ENCODE peak calls at places on chromosomes 12 and 14, in eight cellular contexts. W, V, S, A, N, I, Q and L are unnamed samples.

GRCh38 chr12:1523558-1524050 is 70.8 kb downstream of the FBXL14 start:
- DNase-seq in W (no peak), V (no peak), S (peak), A (no peak), N (no peak), I (no peak), Q (no peak), L (no peak)

GRCh38 chr14:94689218-94689984 is 77.2 kb downstream of the SERPINA3 start:
- DNase-seq in W (peak), V (no peak), S (peak), A (peak), N (no peak), I (peak), Q (peak), L (peak)

GRCh38 chr14:103386632-103387329 is 1.6 kb downstream of the MARK3 start:
- DNase-seq in W (peak), V (no peak), S (peak), A (no peak), N (no peak), I (no peak), Q (no peak), L (peak)

GRCh38 chr12:31600764-31601163 is 9.8 kb upstream of the DENND5B start:
- DNase-seq in W (no peak), V (no peak), S (no peak), A (no peak), N (no peak), I (no peak), Q (no peak), L (no peak)

GRCh38 chr12:62660763-62661162 is 194.1 kb downstream of the MON2 start:
- DNase-seq in W (no peak), V (peak), S (no peak), A (no peak), N (peak), I (no peak), Q (no peak), L (peak)

GRCh38 chr12:47989023-47989417 is 15.3 kb downstream of the COL2A1 start:
- DNase-seq in W (no peak), V (no peak), S (no peak), A (no peak), N (no peak), I (no peak), Q (no peak), L (no peak)

GRCh38 chr14:65330416-65330815 is 82.1 kb upstream of the FUT8 start:
- DNase-seq in W (no peak), V (no peak), S (no peak), A (no peak), N (no peak), I (no peak), Q (no peak), L (no peak)

GRCh38 chr12:108612788-108613282 is 15.0 kb upstream of the TMEM119 start:
- DNase-seq in W (no peak), V (no peak), S (peak), A (no peak), N (no peak), I (no peak), Q (no peak), L (no peak)

GRCh38 chr12:110369992-110370391 is 33.5 kb downstream of the ANAPC7 start:
- DNase-seq in W (no peak), V (no peak), S (no peak), A (no peak), N (no peak), I (no peak), Q (no peak), L (no peak)

GRCh38 chr14:31945701-31946100 is 131.4 kb upstream of the ARHGAP5 start:
- DNase-seq in W (no peak), V (no peak), S (no peak), A (no peak), N (no peak), I (no peak), Q (no peak), L (no peak)

GRCh38 chr14:22558221-22558913 is 30.7 kb downstream of the DAD1 start:
- DNase-seq in W (peak), V (no peak), S (peak), A (no peak), N (no peak), I (no peak), Q (peak), L (no peak)

GRCh38 chr12:51247523-51248206 is 9.0 kb downstream of the DAZAP2 start:
- DNase-seq in W (no peak), V (no peak), S (no peak), A (no peak), N (no peak), I (no peak), Q (no peak), L (no peak)

GRCh38 chr12:84910549-84911241 is 1.9 kb downstream of the SLC6A15 start:
- DNase-seq in W (no peak), V (no peak), S (peak), A (no peak), N (no peak), I (no peak), Q (no peak), L (peak)

GRCh38 chr12:122902854-122903703 is 7.2 kb upstream of the VPS37B start:
- DNase-seq in W (no peak), V (no peak), S (no peak), A (no peak), N (no peak), I (no peak), Q (no peak), L (no peak)

GRCh38 chr14:92890830-92891598 is 31.9 kb upstream of the CHGA start:
- DNase-seq in W (no peak), V (no peak), S (no peak), A (no peak), N (no peak), I (no peak), Q (no peak), L (no peak)

GRCh38 chr12:46401703-46402102 is 29.1 kb upstream of the SLC38A2 start:
- DNase-seq in W (no peak), V (no peak), S (no peak), A (no peak), N (no peak), I (no peak), Q (no peak), L (peak)

GRCh38 chr14:63432888-63433552 is 110.2 kb downstream of the PPP2R5E start:
- DNase-seq in W (no peak), V (no peak), S (no peak), A (no peak), N (no peak), I (no peak), Q (peak), L (no peak)

GRCh38 chr12:116590561-116590960 is 31.4 kb downstream of the MAP1LC3B2 start:
- DNase-seq in W (peak), V (no peak), S (no peak), A (no peak), N (no peak), I (no peak), Q (no peak), L (no peak)

GRCh38 chr14:91985008-91985407 is 37.5 kb upstream of the FBLN5 start:
- DNase-seq in W (no peak), V (peak), S (no peak), A (no peak), N (no peak), I (no peak), Q (no peak), L (peak)

GRCh38 chr12:6632026-6632978 is 3.5 kb downstream of the LPAR5 start:
- DNase-seq in W (peak), V (no peak), S (peak), A (peak), N (no peak), I (no peak), Q (peak), L (no peak)

GRCh38 chr14:39369029-39369428 is 63.2 kb downstream of the FBXO33 start:
- DNase-seq in W (no peak), V (no peak), S (peak), A (no peak), N (no peak), I (peak), Q (no peak), L (no peak)

GRCh38 chr14:37665479-37665878 is 70.0 kb downstream of the TTC6 start:
- DNase-seq in W (no peak), V (no peak), S (no peak), A (no peak), N (no peak), I (no peak), Q (no peak), L (no peak)

GRCh38 chr12:109944975-109945374 is 44.9 kb downstream of the TCHP start:
- DNase-seq in W (no peak), V (no peak), S (peak), A (no peak), N (no peak), I (no peak), Q (no peak), L (peak)

GRCh38 chr12:104668274-104668718 is 211.5 kb downstream of the CHST11 start:
- DNase-seq in W (no peak), V (no peak), S (no peak), A (no peak), N (no peak), I (peak), Q (no peak), L (no peak)

GRCh38 chr12:27332407-27333310 is at the start of gene BMAL2:
- DNase-seq in W (peak), V (no peak), S (peak), A (peak), N (no peak), I (peak), Q (peak), L (peak)

GRCh38 chr12:57208946-57209282 is 7.7 kb upstream of the NXPH4 start:
- DNase-seq in W (no peak), V (no peak), S (no peak), A (no peak), N (no peak), I (no peak), Q (no peak), L (no peak)

GRCh38 chr12:125853670-125854069 is 788.4 kb downstream of the AACS start:
- DNase-seq in W (no peak), V (no peak), S (no peak), A (no peak), N (no peak), I (no peak), Q (no peak), L (no peak)

GRCh38 chr14:43022094-43022800 is 1415.6 kb downstream of the LRFN5 start:
- DNase-seq in W (no peak), V (no peak), S (no peak), A (no peak), N (no peak), I (no peak), Q (no peak), L (no peak)

GRCh38 chr12:132899033-132899432 is 11.6 kb upstream of the CHFR start:
- DNase-seq in W (no peak), V (no peak), S (no peak), A (no peak), N (no peak), I (no peak), Q (no peak), L (no peak)

GRCh38 chr14:99188721-99189120 is 83.3 kb downstream of the BCL11B start:
- DNase-seq in W (no peak), V (no peak), S (peak), A (no peak), N (no peak), I (no peak), Q (no peak), L (no peak)

GRCh38 chr12:125079943-125080645 is 14.9 kb downstream of the AACS start:
- DNase-seq in W (peak), V (no peak), S (no peak), A (no peak), N (no peak), I (no peak), Q (no peak), L (peak)

GRCh38 chr14:26415618-26416123 is 182.2 kb downstream of the NOVA1 start:
- DNase-seq in W (no peak), V (no peak), S (no peak), A (no peak), N (no peak), I (no peak), Q (no peak), L (peak)

GRCh38 chr12:56223571-56224101 is 506 bp upstream of the NABP2 start:
- DNase-seq in W (no peak), V (no peak), S (no peak), A (no peak), N (no peak), I (no peak), Q (no peak), L (no peak)

GRCh38 chr12:52082026-52082667 is 2.6 kb downstream of the SMIM41 start:
- DNase-seq in W (no peak), V (no peak), S (peak), A (no peak), N (no peak), I (no peak), Q (no peak), L (peak)

DNA sequence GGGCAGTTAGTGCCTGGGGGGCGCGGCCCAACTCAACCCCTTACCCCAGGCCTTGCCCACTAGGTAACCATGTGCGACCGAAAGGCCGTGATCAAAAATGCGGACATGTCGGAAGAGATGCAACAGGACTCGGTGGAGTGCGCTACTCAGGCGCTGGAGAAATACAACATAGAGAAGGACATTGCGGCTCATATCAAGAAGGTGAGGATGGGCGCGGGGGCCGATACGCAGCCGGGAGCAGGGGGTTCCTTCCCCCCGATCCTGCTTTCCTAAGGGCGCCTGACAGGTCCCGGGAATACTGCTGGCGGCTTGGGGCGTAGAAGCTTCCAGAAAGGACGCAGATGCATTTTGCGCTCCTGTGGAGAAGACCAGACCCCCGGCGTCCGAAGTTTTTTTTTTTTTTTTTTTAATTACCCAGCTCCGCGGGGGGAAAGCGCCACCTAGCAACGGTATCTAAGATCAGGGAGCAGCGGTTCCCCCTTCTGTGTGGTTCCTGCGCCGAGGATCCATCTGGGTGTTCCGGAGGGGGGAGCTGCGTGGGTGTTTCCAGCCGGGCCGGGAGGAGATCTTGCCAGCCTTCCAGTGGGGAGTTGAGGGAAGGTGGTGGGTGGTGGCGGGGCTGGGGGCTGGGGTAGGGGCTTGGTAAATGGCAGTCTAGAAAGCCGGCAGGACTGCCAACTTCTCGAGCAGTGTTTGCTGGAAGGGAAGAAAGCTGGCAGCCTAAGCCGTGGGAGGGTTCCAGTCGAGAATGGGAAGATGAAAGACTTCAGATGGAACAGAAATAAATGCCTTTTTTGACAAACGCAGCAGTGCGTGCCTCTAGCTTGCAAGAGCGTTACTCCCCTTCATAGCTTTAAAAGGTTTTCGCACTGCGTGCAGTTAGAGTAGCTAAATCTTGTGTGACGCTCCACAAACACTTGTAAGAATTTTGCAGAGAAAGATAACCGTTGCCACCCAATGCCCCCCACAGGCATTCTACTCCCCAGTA is 734 bp downstream of the DYNLL1 start:
- DNase-seq in W (peak), V (no peak), S (peak), A (peak), N (no peak), I (peak), Q (peak), L (peak)
- TF ChIP-seq CTCF in W (peak), V (peak), S (peak), A (peak), N (no peak), I (no peak), Q (peak), L (no peak)

GRCh38 chr12:80714846-80715245 is 1.9 kb upstream of the MYF5 start:
- DNase-seq in W (no peak), V (no peak), S (no peak), A (no peak), N (no peak), I (no peak), Q (no peak), L (no peak)

GRCh38 chr12:80712866-80713265 is 3.8 kb upstream of the MYF5 start:
- DNase-seq in W (no peak), V (no peak), S (no peak), A (no peak), N (no peak), I (no peak), Q (no peak), L (no peak)

GRCh38 chr12:80711866-80712265 is 4.4 kb downstream of the MYF6 start:
- DNase-seq in W (no peak), V (no peak), S (no peak), A (no peak), N (no peak), I (no peak), Q (no peak), L (no peak)

GRCh38 chr12:80714055-80714454 is 2.7 kb upstream of the MYF5 start:
- DNase-seq in W (no peak), V (no peak), S (peak), A (no peak), N (no peak), I (no peak), Q (no peak), L (peak)

DNA sequence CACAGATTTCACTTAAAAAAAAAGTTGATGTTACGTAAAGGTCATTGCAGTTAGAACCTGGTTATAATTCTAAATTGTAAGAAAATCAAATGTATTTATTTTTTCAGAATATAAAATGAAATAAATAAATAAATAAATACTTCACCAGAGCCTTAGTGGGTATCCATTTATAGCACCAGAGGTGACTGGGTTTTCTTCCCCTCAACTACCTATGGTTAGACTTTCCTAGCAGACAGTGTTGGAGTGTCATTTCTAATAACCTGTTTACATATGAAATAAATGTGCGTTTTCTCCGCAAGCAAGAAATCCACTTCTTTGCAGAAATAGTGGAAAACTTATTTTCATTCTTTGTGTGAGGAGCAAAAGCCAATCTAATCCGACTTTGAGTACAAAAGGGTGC is 3.3 kb upstream of the MYF5 start:
- DNase-seq in W (no peak), V (no peak), S (no peak), A (no peak), N (no peak), I (no peak), Q (no peak), L (no peak)
- H3K4me3 ChIP-seq in W (no peak), V (no peak), S (peak), A (no peak), N (no peak), I (no peak), Q (no peak), L (no peak)

DNA sequence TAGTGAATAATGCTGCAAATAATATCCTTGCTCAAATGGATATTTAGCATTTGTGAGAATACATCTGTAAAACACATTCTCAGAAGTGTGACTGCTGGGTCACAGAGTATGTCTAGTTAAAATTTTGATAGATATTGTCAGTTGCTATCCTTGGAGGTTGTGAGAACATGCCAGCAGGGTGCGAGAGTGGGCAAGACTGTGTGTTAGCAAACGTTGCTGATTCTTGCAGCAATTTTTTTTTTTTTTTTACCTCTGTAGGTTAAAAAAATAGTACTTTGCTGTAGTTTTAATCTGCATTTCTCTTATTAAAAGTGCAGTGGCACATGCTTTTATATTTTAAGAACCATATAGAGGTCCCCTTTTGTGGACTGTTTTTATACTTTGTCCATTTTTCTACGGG is 4.5 kb upstream of the NYNRIN start:
- DNase-seq in W (peak), V (no peak), S (no peak), A (no peak), N (no peak), I (no peak), Q (no peak), L (no peak)
- TF ChIP-seq CTCF in W (no peak), V (peak), S (no peak), A (no peak), N (no peak), I (no peak), Q (no peak), L (no peak)

GRCh38 chr12:49111206-49111605 is 559 bp upstream of the LMBR1L start:
- DNase-seq in W (no peak), V (no peak), S (no peak), A (no peak), N (no peak), I (no peak), Q (no peak), L (no peak)

GRCh38 chr12:49105504-49106120 is 5.0 kb downstream of the LMBR1L start:
- DNase-seq in W (no peak), V (no peak), S (no peak), A (no peak), N (no peak), I (no peak), Q (no peak), L (peak)

GRCh38 chr12:49110191-49111155 is at the start of gene LMBR1L:
- DNase-seq in W (peak), V (peak), S (peak), A (peak), N (peak), I (peak), Q (peak), L (peak)

GRCh38 chr12:49109631-49110172 is 945 bp downstream of the LMBR1L start:
- DNase-seq in W (no peak), V (no peak), S (no peak), A (no peak), N (no peak), I (no peak), Q (no peak), L (no peak)

DNA sequence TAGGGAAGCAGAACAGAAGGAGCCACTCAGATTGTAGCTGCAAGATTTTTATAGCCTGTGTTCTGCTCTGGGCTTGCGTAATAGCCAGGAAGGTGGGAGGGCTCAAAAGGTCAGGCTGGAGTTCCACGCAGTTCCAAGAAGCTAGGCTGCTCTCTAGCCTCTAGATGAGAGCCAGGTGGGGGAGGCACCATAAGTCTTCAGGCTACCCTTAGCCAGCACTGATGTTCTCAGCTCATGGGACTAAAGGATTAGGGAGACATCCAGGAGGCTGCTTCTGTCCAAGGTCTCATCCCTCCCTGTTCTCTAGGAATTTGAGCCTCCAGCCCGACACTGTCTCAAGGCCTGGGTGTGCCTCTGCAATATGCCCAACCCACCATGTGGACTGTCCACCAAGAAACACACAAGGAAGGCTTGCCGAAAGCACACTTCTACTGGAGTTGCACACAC is 1.7 kb downstream of the LMBR1L start:
- DNase-seq in W (peak), V (no peak), S (no peak), A (no peak), N (no peak), I (peak), Q (no peak), L (peak)
- H3K4me3 ChIP-seq in W (peak), V (peak), S (peak), A (no peak), N (peak), I (no peak), Q (no peak), L (peak)